ENCODE peak calls at places on chromosomes 6 and 20, in nine cellular contexts. A is prostate gland; X is neuronal stem cell; I is lung; W is CD4-positive, alpha-beta memory T cell; U is naive thymus-derived CD4-positive, alpha-beta T cell; V is psoas muscle; P is keratinocyte; H is caudate nucleus. L is an unnamed sample.

GRCh38 chr20:38115205-38115604 is 49.9 kb downstream of the TGM2 start:
- DNase-seq in A (no peak), X (no peak), I (no peak), W (no peak), U (no peak), V (no peak), P (no peak), H (no peak), L (no peak)

GRCh38 chr6:110784610-110784979 is 30.7 kb downstream of the CDK19 start:
- DNase-seq in A (no peak), X (no peak), I (no peak), W (no peak), U (no peak), V (no peak), P (no peak), H (no peak), L (no peak)

GRCh38 chr20:3670945-3671344 is 7.7 kb upstream of the GFRA4 start:
- DNase-seq in A (no peak), X (no peak), I (no peak), W (no peak), U (no peak), V (no peak), P (no peak), H (no peak), L (no peak)

GRCh38 chr20:38198238-38198861 is 33.3 kb upstream of the TGM2 start:
- DNase-seq in A (no peak), X (no peak), I (no peak), W (no peak), U (no peak), V (no peak), P (no peak), H (no peak), L (no peak)

GRCh38 chr6:35494161-35494563 is 2.7 kb downstream of the TEAD3 start:
- DNase-seq in A (no peak), X (no peak), I (no peak), W (no peak), U (no peak), V (no peak), P (no peak), H (no peak), L (no peak)

GRCh38 chr6:122878809-122879208 is 89.8 kb downstream of the SMPDL3A start:
- DNase-seq in A (no peak), X (no peak), I (no peak), W (no peak), U (no peak), V (no peak), P (no peak), H (no peak), L (no peak)

GRCh38 chr6:37972994-37973757 is 153.6 kb downstream of the ZFAND3 start:
- DNase-seq in A (no peak), X (no peak), I (no peak), W (no peak), U (no peak), V (no peak), P (no peak), H (no peak), L (no peak)

GRCh38 chr20:18731940-18732339 is 81.6 kb upstream of the SCP2D1 start:
- DNase-seq in A (no peak), X (no peak), I (no peak), W (no peak), U (no peak), V (no peak), P (no peak), H (no peak), L (no peak)

GRCh38 chr6:126764696-126765095 is 353.8 kb upstream of the RSPO3 start:
- DNase-seq in A (no peak), X (no peak), I (no peak), W (no peak), U (no peak), V (no peak), P (no peak), H (no peak), L (no peak)

GRCh38 chr20:62358171-62358719 is 8.9 kb downstream of the LAMA5 start:
- DNase-seq in A (peak; percentile 64), X (no peak), I (no peak), W (no peak), U (no peak), V (peak; percentile 92), P (no peak), H (no peak), L (no peak)

GRCh38 chr6:142902636-142903053 is 42.3 kb downstream of the HIVEP2 start:
- DNase-seq in A (no peak), X (no peak), I (peak; percentile 56), W (peak; percentile 90), U (peak; percentile 73), V (no peak), P (peak; percentile 66), H (no peak), L (no peak)

GRCh38 chr20:46811328-46812084 is 83.1 kb upstream of the EYA2 start:
- DNase-seq in A (no peak), X (no peak), I (no peak), W (no peak), U (no peak), V (no peak), P (no peak), H (no peak), L (no peak)

GRCh38 chr20:841568-842546 is 8.3 kb downstream of the FAM110A start:
- DNase-seq in A (peak; percentile 90), X (no peak), I (peak; percentile 71), W (no peak), U (no peak), V (no peak), P (no peak), H (no peak), L (no peak)

GRCh38 chr6:3229566-3230274 is 2.3 kb upstream of the TUBB2B start:
- DNase-seq in A (no peak), X (peak; percentile 66), I (no peak), W (peak; percentile 27), U (peak; percentile 41), V (peak; percentile 57), P (no peak), H (peak; percentile 32), L (no peak)

GRCh38 chr6:169533656-169534421 is 168.0 kb downstream of the WDR27 start:
- DNase-seq in A (no peak), X (no peak), I (no peak), W (no peak), U (no peak), V (no peak), P (no peak), H (no peak), L (no peak)

GRCh38 chr6:169529931-169530761 is 171.7 kb downstream of the WDR27 start:
- DNase-seq in A (peak; percentile 55), X (no peak), I (peak; percentile 45), W (peak; percentile 12), U (peak; percentile 45), V (no peak), P (no peak), H (no peak), L (no peak)

GRCh38 chr6:169527306-169527705 is 174.5 kb downstream of the WDR27 start:
- DNase-seq in A (no peak), X (no peak), I (no peak), W (no peak), U (no peak), V (no peak), P (no peak), H (no peak), L (no peak)

GRCh38 chr6:169530762-169531143 is 171.1 kb downstream of the WDR27 start:
- DNase-seq in A (no peak), X (no peak), I (no peak), W (peak; percentile 21), U (no peak), V (no peak), P (no peak), H (no peak), L (no peak)

GRCh38 chr6:169528755-169529154 is 173.1 kb downstream of the WDR27 start:
- DNase-seq in A (no peak), X (no peak), I (no peak), W (no peak), U (no peak), V (no peak), P (no peak), H (no peak), L (no peak)
- H3K27ac ChIP-seq in A (no peak overlapping the region), X (no peak overlapping the region), I (no peak overlapping the region), W (no peak overlapping the region), U (no peak overlapping the region), V (no peak overlapping the region), P (no peak overlapping the region), H (no peak overlapping the region), L (no peak overlapping the region)

GRCh38 chr20:23138226-23138625 is 52.1 kb upstream of the CD93 start:
- DNase-seq in A (no peak), X (no peak), I (no peak), W (no peak), U (no peak), V (no peak), P (no peak), H (no peak), L (no peak)
- H3K27ac ChIP-seq in A (no peak overlapping the region), X (no peak overlapping the region), I (no peak overlapping the region), W (no peak overlapping the region), U (no peak overlapping the region), V (peak overlapping the region; percentile 91), P (no peak overlapping the region), H (no peak overlapping the region), L (no peak overlapping the region)

GRCh38 chr20:6765469-6766058 is 1.9 kb upstream of the BMP2 start:
- DNase-seq in A (no peak), X (peak; percentile 57), I (no peak), W (no peak), U (no peak), V (no peak), P (no peak), H (no peak), L (no peak)

GRCh38 chr20:6767536-6768227 is at the start of gene BMP2:
- DNase-seq in A (peak; percentile 16), X (peak; percentile 68), I (peak; percentile 42), W (no peak), U (peak; percentile 31), V (peak; percentile 74), P (no peak), H (peak; percentile 51), L (peak; percentile 39)

GRCh38 chr20:6767166-6767535 is 335 bp upstream of the BMP2 start:
- DNase-seq in A (no peak), X (no peak), I (no peak), W (no peak), U (no peak), V (no peak), P (no peak), H (no peak), L (no peak)

GRCh38 chr20:6766433-6766832 is 1.1 kb upstream of the BMP2 start:
- DNase-seq in A (no peak), X (no peak), I (no peak), W (no peak), U (no peak), V (no peak), P (no peak), H (no peak), L (peak; percentile 29)

GRCh38 chr20:6764619-6765018 is 2.9 kb upstream of the BMP2 start:
- DNase-seq in A (no peak), X (no peak), I (no peak), W (no peak), U (no peak), V (no peak), P (no peak), H (no peak), L (no peak)
- H3K27ac ChIP-seq in A (no peak overlapping the region), X (no peak overlapping the region), I (no peak overlapping the region), W (no peak overlapping the region), U (no peak overlapping the region), V (no peak overlapping the region), P (no peak overlapping the region), H (no peak overlapping the region), L (no peak overlapping the region)

DNA sequence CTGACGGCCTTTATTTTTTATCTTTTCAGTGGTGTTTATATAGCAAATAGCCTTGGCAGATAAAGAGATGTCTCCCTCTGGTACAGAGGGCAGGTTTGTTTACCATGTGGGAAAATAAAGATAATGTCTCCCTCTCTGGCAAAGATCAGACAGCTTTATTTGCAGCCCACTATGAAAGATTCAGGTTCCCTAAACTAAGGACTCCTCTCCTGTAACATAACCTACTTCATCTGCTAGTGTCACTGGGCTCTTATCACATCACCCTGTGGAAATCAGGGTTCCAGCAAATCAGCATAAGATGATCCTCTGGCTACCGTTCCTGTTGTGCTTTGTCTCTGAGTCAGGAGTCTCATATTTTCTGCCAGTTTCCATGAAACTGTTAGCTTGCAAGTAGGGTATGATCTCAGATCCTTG is 3.1 kb downstream of the FBXL4 start:
- DNase-seq in A (no peak), X (no peak), I (no peak), W (no peak), U (no peak), V (no peak), P (no peak), H (no peak), L (no peak)
- H3K27ac ChIP-seq in A (no peak overlapping the region), X (no peak overlapping the region), I (no peak overlapping the region), W (no peak overlapping the region), U (peak overlapping the region; percentile 41), V (no peak overlapping the region), P (no peak overlapping the region), H (no peak overlapping the region), L (peak overlapping the region; percentile 4)

L was measured in substantia nigra.